ENCODE peak calls at places on chromosomes 7 and 10, in seven cellular contexts. D is osteoblast; O is fibroblast of lung; Q is esophagus squamous epithelium; T is activated CD8-positive, alpha-beta memory T cell treated with anti-CD3 and anti-CD28 coated beads, Interleukin-2, amount 10 ng/mL, durations not matched to agents 7 days and 5 days; J is H4; R is upper lobe of right lung. X is an unnamed sample.

GRCh38 chr10:13348216-13349017 is at the start of gene SEPHS1:
- DNase-seq in J (peak), D (peak), O (peak), R (peak), T (peak), Q (no peak), X (peak)

GRCh38 chr7:43879477-43879876 is 10.2 kb upstream of the MRPS24 start:
- DNase-seq in D (peak), Q (no peak), T (no peak), O (peak), J (no peak), R (no peak), X (no peak)

GRCh38 chr7:116543664-116544063 is 18.8 kb downstream of the CAV1 start:
- DNase-seq in R (no peak), J (peak), D (peak), T (no peak), O (peak), Q (no peak), X (no peak)

GRCh38 chr7:76089865-76090495 is 42.1 kb downstream of the MDH2 start:
- DNase-seq in Q (no peak), T (no peak), D (no peak), O (no peak), R (no peak), J (no peak), X (peak)

GRCh38 chr10:10792681-10793080 is 225.0 kb upstream of the CELF2 start:
- DNase-seq in Q (no peak), O (peak), J (peak), R (no peak), T (no peak), D (no peak), X (no peak)

GRCh38 chr10:5873515-5873995 is 16.1 kb downstream of the ANKRD16 start:
- DNase-seq in O (peak), T (peak), D (peak), R (no peak), J (peak), Q (no peak), X (peak)

GRCh38 chr10:22942437-22942836 is 14.6 kb downstream of the ARMC3 start:
- DNase-seq in O (no peak), T (no peak), D (no peak), J (no peak), R (no peak), Q (no peak), X (no peak)

GRCh38 chr7:98754041-98754479 is 115.8 kb downstream of the TMEM130 start:
- DNase-seq in O (peak), T (no peak), D (no peak), R (no peak), J (peak), Q (no peak), X (peak)

GRCh38 chr7:95544174-95544573 is 52.1 kb downstream of the PDK4 start:
- DNase-seq in R (no peak), T (no peak), O (no peak), D (no peak), Q (no peak), J (no peak), X (no peak)

GRCh38 chr10:89274928-89275327 is 23.4 kb upstream of the LIPA start:
- DNase-seq in D (no peak), O (peak), Q (no peak), T (no peak), R (no peak), J (no peak), X (no peak)

GRCh38 chr10:122492006-122492405 is 30.7 kb downstream of the HTRA1 start:
- DNase-seq in R (peak), D (no peak), Q (no peak), T (no peak), O (peak), J (no peak), X (no peak)

GRCh38 chr7:109259151-109259550 is 689.5 kb downstream of the DNAJB9 start:
- DNase-seq in O (peak), D (no peak), J (no peak), T (no peak), Q (no peak), R (no peak), X (no peak)

GRCh38 chr10:71799785-71800453 is 26.6 kb upstream of the VSIR start:
- DNase-seq in D (peak), Q (no peak), J (no peak), R (no peak), T (no peak), O (no peak), X (no peak)

GRCh38 chr7:26034386-26034785 is 117.6 kb upstream of the NFE2L3 start:
- DNase-seq in D (no peak), O (no peak), T (no peak), J (no peak), Q (no peak), R (no peak), X (no peak)

GRCh38 chr7:150973571-150974451 is 4.3 kb downstream of the KCNH2 start:
- DNase-seq in O (no peak), Q (no peak), R (no peak), D (no peak), T (no peak), J (no peak), X (no peak)

GRCh38 chr10:107806006-107806405 is 641.5 kb upstream of the SORCS1 start:
- DNase-seq in Q (no peak), J (no peak), D (no peak), O (no peak), R (no peak), T (no peak), X (no peak)

GRCh38 chr10:83724471-83725241 is 414.7 kb upstream of the GHITM start:
- DNase-seq in Q (no peak), J (no peak), R (no peak), T (no peak), D (no peak), O (no peak), X (no peak)

GRCh38 chr10:36624551-36625100 is 500.8 kb upstream of the ANKRD30A start:
- DNase-seq in T (no peak), O (no peak), J (no peak), Q (no peak), R (no peak), D (no peak), X (no peak)

GRCh38 chr7:106858618-106859532 is 6.2 kb upstream of the PIK3CG start:
- DNase-seq in D (no peak), R (peak), T (no peak), J (peak), Q (no peak), O (no peak), X (peak)

GRCh38 chr7:102875700-102876192 is 37.1 kb upstream of the LRRC17 start:
- DNase-seq in T (peak), Q (no peak), J (peak), D (peak), O (peak), R (no peak), X (peak)

GRCh38 chr7:28144266-28144665 is 36.3 kb downstream of the JAZF1 start:
- DNase-seq in D (peak), Q (no peak), J (no peak), O (no peak), R (no peak), T (no peak), X (no peak)

GRCh38 chr7:131950758-131951157 is 394.3 kb upstream of the PODXL start:
- DNase-seq in R (no peak), Q (no peak), T (no peak), D (no peak), J (no peak), O (peak), X (no peak)

GRCh38 chr7:4144801-4145470 is 537.2 kb upstream of the FOXK1 start:
- DNase-seq in D (no peak), O (peak), R (no peak), Q (no peak), J (no peak), T (no peak), X (no peak)

GRCh38 chr7:25707733-25708132 is 444.3 kb upstream of the NFE2L3 start:
- DNase-seq in Q (no peak), T (no peak), D (no peak), O (peak), J (peak), R (no peak), X (no peak)

GRCh38 chr7:114539575-114539974 is 125.0 kb downstream of the FOXP2 start:
- DNase-seq in D (no peak), R (no peak), T (no peak), Q (no peak), J (peak), O (no peak), X (peak)

GRCh38 chr10:34815174-34816066 is at the start of gene PARD3:
- DNase-seq in Q (no peak), R (peak), D (peak), O (peak), T (no peak), J (peak), X (no peak)

GRCh38 chr10:89118091-89118490 is 89.0 kb downstream of the CH25H start:
- DNase-seq in R (no peak), D (peak), J (no peak), T (no peak), O (peak), Q (no peak), X (no peak)